ENCODE peak calls at places on chromosome 18, in seven cellular contexts. K, U, H, B, E, N and F are unnamed samples. For H3K4me1, the result is how much of the 10 kb centered on the place peaks cover.

GRCh38 chr18:56515522-56515921 is 122.9 kb downstream of the TXNL1 start:
- DNase-seq in N (no peak), K (no peak), H (no peak), B (no peak), E (no peak), U (no peak), F (no peak)

GRCh38 chr18:47595816-47596501 is 334.5 kb downstream of the SMAD2 start:
- DNase-seq in N (peak), B (peak), U (no peak), H (no peak), E (no peak), K (no peak), F (no peak)

GRCh38 chr18:75268206-75268605 is 57.6 kb downstream of the TSHZ1 start:
- DNase-seq in K (no peak), E (no peak), B (no peak), U (no peak), N (no peak), H (no peak), F (no peak)

GRCh38 chr18:24995738-24996137 is 356.2 kb downstream of the ZNF521 start:
- DNase-seq in K (no peak), U (peak), E (no peak), B (no peak), N (no peak), H (no peak), F (no peak)

GRCh38 chr18:37665346-37665745 is 99.7 kb upstream of the CELF4 start:
- DNase-seq in B (no peak), H (no peak), K (no peak), E (no peak), U (no peak), N (no peak), F (no peak)

GRCh38 chr18:49768051-49768391 is 45.3 kb downstream of the ACAA2 start:
- DNase-seq in U (peak), N (peak), B (peak), E (peak), K (no peak), H (no peak), F (peak)

GRCh38 chr18:72768681-72769229 is 99.0 kb downstream of the NETO1 start:
- DNase-seq in N (peak), K (no peak), E (no peak), H (no peak), U (no peak), B (no peak), F (no peak)

GRCh38 chr18:48841381-48842258 is 109.1 kb downstream of the SMAD7 start:
- DNase-seq in H (peak), U (peak), B (no peak), K (no peak), N (no peak), E (no peak), F (peak)

GRCh38 chr18:51290864-51291263 is 93.4 kb upstream of the MEX3C start:
- DNase-seq in K (no peak), U (no peak), N (no peak), B (no peak), E (no peak), H (no peak), F (no peak)

GRCh38 chr18:41456791-41457190 is 498.2 kb upstream of the PIK3C3 start:
- DNase-seq in B (no peak), U (peak), K (no peak), H (no peak), N (no peak), E (no peak), F (no peak)

GRCh38 chr18:29892960-29893558 is 1149.5 kb downstream of the DSC3 start:
- DNase-seq in N (peak), U (peak), E (no peak), H (no peak), K (no peak), B (no peak), F (no peak)

GRCh38 chr18:69557246-69557781 is 156.6 kb downstream of the DOK6 start:
- DNase-seq in U (no peak), N (peak), B (no peak), E (no peak), H (no peak), K (no peak), F (no peak)

GRCh38 chr18:48913201-48913600 is 37.6 kb downstream of the SMAD7 start:
- DNase-seq in K (peak), B (peak), E (no peak), H (no peak), N (no peak), U (no peak), F (peak)

GRCh38 chr18:2168022-2168421 is 403.3 kb downstream of the METTL4 start:
- DNase-seq in N (no peak), E (no peak), U (no peak), K (no peak), B (no peak), H (no peak), F (no peak)

GRCh38 chr18:8505036-8505435 is 104.2 kb upstream of the RAB12 start:
- DNase-seq in N (no peak), B (no peak), E (no peak), K (no peak), H (no peak), U (no peak), F (no peak)

GRCh38 chr18:45554070-45554767 is 61.1 kb upstream of the SLC14A2 start:
- DNase-seq in H (no peak), B (no peak), E (no peak), K (no peak), N (no peak), U (no peak), F (no peak)

GRCh38 chr18:61718944-61719343 is 173.9 kb downstream of the RNF152 start:
- DNase-seq in E (no peak), H (no peak), U (no peak), N (no peak), K (no peak), B (no peak), F (no peak)

GRCh38 chr18:42064109-42064508 is 109.1 kb downstream of the PIK3C3 start:
- DNase-seq in U (no peak), N (no peak), B (no peak), H (no peak), E (no peak), K (no peak), F (no peak)

GRCh38 chr18:62585274-62586147 is 62.7 kb downstream of the ZCCHC2 start:
- DNase-seq in U (no peak), H (no peak), E (no peak), N (no peak), K (no peak), B (no peak), F (no peak)

GRCh38 chr18:76621782-76622495 is 126.9 kb upstream of the ZNF516 start:
- DNase-seq in B (no peak), E (no peak), N (no peak), K (no peak), U (peak), H (no peak), F (no peak)
- H3K4me1 ChIP-seq in B (under half), E (under half), N (half or more), K (under half), U (under half), H (under half), F (under half)

GRCh38 chr18:23521907-23522306 is 18.6 kb downstream of the RMC1 start:
- DNase-seq in K (no peak), U (no peak), N (no peak), H (no peak), B (no peak), E (no peak), F (no peak)

GRCh38 chr18:23526516-23527063 is 23.3 kb downstream of the RMC1 start:
- DNase-seq in H (no peak), E (no peak), N (no peak), U (no peak), B (no peak), K (no peak), F (peak)

GRCh38 chr18:23519725-23520124 is 16.4 kb downstream of the RMC1 start:
- DNase-seq in N (no peak), B (no peak), H (no peak), U (no peak), E (no peak), K (no peak), F (no peak)

GRCh38 chr18:23523429-23524212 is 20.3 kb downstream of the RMC1 start:
- DNase-seq in E (no peak), U (peak), K (no peak), B (no peak), N (no peak), H (no peak), F (no peak)

GRCh38 chr18:23524213-23524707 is 20.9 kb downstream of the RMC1 start:
- DNase-seq in N (no peak), H (no peak), K (no peak), E (no peak), B (no peak), U (no peak), F (no peak)
- H3K4me3 ChIP-seq in N (no peak), H (no peak), K (no peak), E (no peak), B (no peak), U (no peak), F (no peak)

DNA sequence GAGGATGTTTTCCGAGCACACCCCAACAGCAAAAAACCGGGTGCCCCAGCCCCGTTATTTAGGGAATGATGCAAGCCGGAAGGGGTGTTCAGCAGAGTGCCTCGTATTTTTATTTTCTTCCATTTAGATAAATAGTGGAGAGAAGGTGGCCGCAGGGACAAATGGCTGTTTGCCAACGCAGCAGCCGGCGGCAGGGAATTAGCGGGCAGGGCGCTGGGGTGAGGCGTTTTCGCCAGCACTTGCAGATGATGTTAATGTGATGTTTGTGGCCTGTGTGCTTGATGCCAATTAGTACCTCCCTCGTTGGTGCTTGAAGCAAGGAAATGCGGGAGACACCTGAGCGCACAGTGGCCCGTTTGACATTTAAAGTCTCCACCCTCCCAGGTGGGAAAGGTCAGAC is 38.9 kb downstream of the NFATC1 start:
- DNase-seq in H (no peak), N (no peak), K (no peak), E (no peak), B (no peak), U (no peak), F (no peak)
- H3K4me1 ChIP-seq in H (under half), N (under half), K (under half), E (under half), B (under half), U (under half), F (under half)

GRCh38 chr18:3262234-3263171 is 570 bp downstream of the MYL12B start:
- DNase-seq in B (peak), N (no peak), E (no peak), H (no peak), U (peak), K (peak), F (no peak)

GRCh38 chr18:3268306-3268705 is 6.4 kb downstream of the MYL12B start:
- DNase-seq in N (no peak), B (no peak), E (no peak), U (no peak), H (no peak), K (no peak), F (no peak)

GRCh38 chr18:3266062-3266608 is 4.2 kb downstream of the MYL12B start:
- DNase-seq in E (no peak), B (no peak), U (no peak), N (no peak), K (no peak), H (no peak), F (no peak)

GRCh38 chr18:3264362-3264761 is 2.4 kb downstream of the MYL12B start:
- DNase-seq in E (no peak), U (no peak), B (no peak), K (no peak), N (no peak), H (no peak), F (no peak)

GRCh38 chr18:3265564-3266033 is 3.7 kb downstream of the MYL12B start:
- DNase-seq in K (no peak), N (peak), U (peak), E (no peak), H (no peak), B (no peak), F (no peak)
- H3K4me3 ChIP-seq in K (no peak), N (no peak), U (no peak), E (no peak), H (no peak), B (no peak), F (peak)

DNA sequence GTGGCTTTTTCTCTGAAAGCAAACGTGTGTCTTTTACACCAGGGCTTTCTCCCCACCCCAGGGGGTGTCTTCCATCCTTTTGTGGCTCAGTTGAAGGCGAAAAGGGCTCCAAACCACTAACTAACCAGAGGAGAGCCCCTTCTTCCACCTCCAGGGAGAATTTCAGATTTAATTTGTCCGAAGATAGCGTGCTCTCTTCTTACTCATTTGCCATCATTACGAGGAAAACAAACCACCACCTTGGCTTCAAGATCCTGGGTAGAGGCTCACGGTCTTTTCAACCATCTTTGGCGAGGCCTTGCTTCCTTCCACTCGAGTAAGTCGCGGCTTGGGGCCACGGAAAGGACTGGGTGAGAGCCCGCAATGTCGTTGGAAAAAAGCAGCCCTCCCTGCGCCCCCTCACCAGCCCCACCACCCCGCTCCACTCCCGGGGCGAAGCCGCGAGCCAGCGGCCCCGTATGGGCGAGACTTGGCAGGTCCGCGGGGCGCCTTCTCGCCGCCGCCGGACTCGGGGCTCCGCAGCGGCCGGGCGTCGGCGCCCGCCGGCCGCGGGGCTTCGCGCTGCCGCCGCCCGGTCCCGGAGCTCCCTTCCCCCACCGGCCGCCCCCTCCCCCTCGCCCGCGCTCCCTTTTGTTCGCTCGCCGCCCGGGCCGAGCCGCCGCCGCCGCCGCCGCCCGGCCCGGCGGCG is 1.7 kb upstream of the ZNF532 start:
- DNase-seq in E (no peak), N (peak), H (peak), K (peak), B (peak), U (peak), F (no peak)
- H3K4me1 ChIP-seq in E (under half), N (half or more), H (half or more), K (under half), B (under half), U (half or more), F (under half)

GRCh38 chr18:68436485-68436884 is 278.4 kb downstream of the TMX3 start:
- DNase-seq in H (no peak), B (no peak), E (no peak), N (no peak), K (no peak), U (peak), F (no peak)

GRCh38 chr18:68439672-68440071 is 275.2 kb downstream of the TMX3 start:
- DNase-seq in B (no peak), N (no peak), E (no peak), H (no peak), K (no peak), U (no peak), F (no peak)

GRCh38 chr18:68440433-68440832 is 274.5 kb downstream of the TMX3 start:
- DNase-seq in U (no peak), H (no peak), N (no peak), E (no peak), B (no peak), K (no peak), F (no peak)

GRCh38 chr18:68438983-68439382 is 275.9 kb downstream of the TMX3 start:
- DNase-seq in N (peak), E (no peak), U (peak), H (no peak), B (no peak), K (no peak), F (no peak)

GRCh38 chr18:68438536-68438935 is 276.4 kb downstream of the TMX3 start:
- DNase-seq in B (no peak), H (no peak), U (no peak), K (no peak), N (no peak), E (no peak), F (no peak)
- H3K4me3 ChIP-seq in B (no peak), H (no peak), U (peak), K (no peak), N (no peak), E (no peak), F (no peak)

DNA sequence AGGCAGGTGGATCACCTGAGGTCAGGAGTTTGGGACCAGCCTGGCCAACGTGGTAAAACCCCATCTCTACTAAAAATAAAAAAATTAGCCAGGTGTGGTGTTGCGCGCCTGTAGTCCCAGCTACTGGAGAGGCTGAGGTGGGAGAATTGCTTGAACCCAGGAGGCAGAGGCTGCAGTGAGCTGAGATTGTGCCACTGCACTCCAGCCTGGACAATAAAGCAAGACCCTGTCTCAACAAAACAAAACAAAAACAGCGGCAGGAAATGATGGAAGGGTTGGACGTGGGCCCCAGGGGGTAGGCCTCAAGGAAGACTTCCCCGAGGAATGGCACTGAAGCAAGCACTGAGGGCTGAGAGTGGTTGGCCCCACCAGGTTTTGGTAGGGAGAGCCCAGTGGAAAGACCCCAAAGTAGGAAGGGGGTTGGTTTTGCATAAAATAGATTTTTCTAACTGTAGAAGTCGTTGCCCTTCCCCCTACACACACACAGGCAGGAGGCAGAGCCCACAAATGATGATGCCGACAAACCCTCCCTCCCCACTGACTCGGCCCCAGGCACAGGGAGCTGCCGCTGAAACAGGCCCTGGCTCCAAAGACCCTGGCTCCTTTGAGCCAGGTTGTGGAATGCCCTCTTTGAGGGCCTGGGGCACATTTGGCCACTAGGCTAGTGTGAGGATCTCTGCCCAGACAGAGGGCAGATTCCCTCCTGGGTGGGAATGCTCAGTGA is 104.8 kb downstream of the CABLES1 start:
- DNase-seq in H (no peak), K (no peak), U (no peak), B (no peak), E (no peak), N (no peak), F (no peak)
- H3K4me1 ChIP-seq in H (under half), K (under half), U (under half), B (under half), E (under half), N (under half), F (under half)

GRCh38 chr18:22020867-22021370 is 148.5 kb upstream of the GATA6 start:
- DNase-seq in H (no peak), U (no peak), B (peak), E (peak), N (no peak), K (no peak), F (no peak)
- H3K4me3 ChIP-seq in H (no peak), U (no peak), B (no peak), E (no peak), N (no peak), K (no peak), F (no peak)